ENCODE peak calls at places on chromosome 9, in seven cellular contexts. One of them, this sample, is unnamed.

GRCh38 chr9:120971938-120972337 is 45.3 kb upstream of the TRAF1 start:
- DNase-seq in H1: no peak
- DNase-seq in K562: no peak
- DNase-seq in IMR-90: no peak
- DNase-seq in A549: no peak
- DNase-seq in SK-N-SH: no peak
- DNase-seq in GM12878: no peak
- DNase-seq in this sample: no peak

GRCh38 chr9:101480386-101480785 is 44.8 kb upstream of the ALDOB start:
- DNase-seq in H1: no peak
- DNase-seq in K562: no peak
- DNase-seq in IMR-90: no peak
- DNase-seq in A549: no peak
- DNase-seq in SK-N-SH: no peak
- DNase-seq in GM12878: no peak
- DNase-seq in this sample: no peak

GRCh38 chr9:108419379-108419778 is 436.4 kb downstream of the ACTL7B start:
- DNase-seq in H1: no peak
- DNase-seq in K562: no peak
- DNase-seq in IMR-90: no peak
- DNase-seq in A549: no peak
- DNase-seq in SK-N-SH: no peak
- DNase-seq in GM12878: no peak
- DNase-seq in this sample: no peak

GRCh38 chr9:86353591-86354047 is 591 bp downstream of the TUT7 start:
- DNase-seq in H1: no peak
- DNase-seq in K562: no peak
- DNase-seq in IMR-90: no peak
- DNase-seq in A549: peak; percentile 33
- DNase-seq in SK-N-SH: no peak
- DNase-seq in GM12878: no peak
- DNase-seq in this sample: peak; percentile 10

GRCh38 chr9:93587651-93588347 is 11.4 kb downstream of the PHF2 start:
- DNase-seq in H1: no peak
- DNase-seq in K562: no peak
- DNase-seq in IMR-90: no peak
- DNase-seq in A549: no peak
- DNase-seq in SK-N-SH: peak; percentile 55
- DNase-seq in GM12878: no peak
- DNase-seq in this sample: no peak

GRCh38 chr9:105901514-105902109 is 207.3 kb downstream of the TMEM38B start:
- DNase-seq in H1: peak; percentile 70
- DNase-seq in K562: peak; percentile 60
- DNase-seq in IMR-90: peak; percentile 3
- DNase-seq in A549: peak; percentile 54
- DNase-seq in SK-N-SH: peak; percentile 84
- DNase-seq in GM12878: no peak
- DNase-seq in this sample: peak; percentile 25

GRCh38 chr9:114677418-114677817 is 4.6 kb downstream of the TEX48 start:
- DNase-seq in H1: no peak
- DNase-seq in K562: no peak
- DNase-seq in IMR-90: peak; percentile 100
- DNase-seq in A549: peak; percentile 93
- DNase-seq in SK-N-SH: no peak
- DNase-seq in GM12878: no peak
- DNase-seq in this sample: peak; percentile 41

GRCh38 chr9:99907208-99907532 is 716 bp downstream of the STX17 start:
- DNase-seq in H1: no peak
- DNase-seq in K562: no peak
- DNase-seq in IMR-90: no peak
- DNase-seq in A549: no peak
- DNase-seq in SK-N-SH: no peak
- DNase-seq in GM12878: no peak
- DNase-seq in this sample: no peak

GRCh38 chr9:124660341-124660801 is 110.7 kb downstream of the NR6A1 start:
- DNase-seq in H1: no peak
- DNase-seq in K562: no peak
- DNase-seq in IMR-90: peak; percentile 61
- DNase-seq in A549: no peak
- DNase-seq in SK-N-SH: peak; percentile 22
- DNase-seq in GM12878: peak; percentile 60
- DNase-seq in this sample: peak; percentile 36

GRCh38 chr9:133004091-133005072 is 25.9 kb downstream of the GFI1B start:
- DNase-seq in H1: no peak
- DNase-seq in K562: peak; percentile 91
- DNase-seq in IMR-90: no peak
- DNase-seq in A549: no peak
- DNase-seq in SK-N-SH: peak; percentile 20
- DNase-seq in GM12878: no peak
- DNase-seq in this sample: no peak

GRCh38 chr9:15622596-15622995 is 69.8 kb downstream of the CCDC171 start:
- DNase-seq in H1: no peak
- DNase-seq in K562: no peak
- DNase-seq in IMR-90: peak; percentile 46
- DNase-seq in A549: no peak
- DNase-seq in SK-N-SH: no peak
- DNase-seq in GM12878: no peak
- DNase-seq in this sample: no peak

DNA sequence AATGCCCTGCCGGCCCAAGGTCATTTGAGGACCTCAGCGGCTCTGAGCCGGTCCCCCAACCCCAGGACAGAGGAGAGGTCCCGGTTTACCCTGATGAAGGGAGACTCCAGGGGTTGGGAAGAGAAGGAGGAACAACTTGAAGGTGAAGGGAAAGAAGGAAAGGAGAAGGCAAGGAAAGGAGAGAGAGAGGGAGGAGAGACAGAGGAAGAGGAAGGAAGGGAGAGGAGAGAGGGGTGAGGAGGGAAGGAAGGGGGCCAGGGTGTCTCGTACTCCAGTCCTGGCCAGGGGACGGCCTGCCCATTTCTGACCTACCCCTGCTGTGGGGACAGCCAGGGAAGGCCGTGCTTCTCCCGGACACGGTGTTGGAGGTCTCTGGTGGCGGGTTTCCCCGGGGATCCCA is 1.9 kb downstream of the PRRX2 start:
- DNase-seq in H1: no peak
- DNase-seq in K562: no peak
- DNase-seq in IMR-90: no peak
- DNase-seq in A549: no peak
- DNase-seq in SK-N-SH: no peak
- DNase-seq in GM12878: no peak
- DNase-seq in this sample: no peak
- H3K27ac ChIP-seq in H1: no peak overlapping the region
- H3K27ac ChIP-seq in K562: no peak overlapping the region
- H3K27ac ChIP-seq in IMR-90: peak overlapping the region; percentile 75
- H3K27ac ChIP-seq in A549: no peak overlapping the region
- H3K27ac ChIP-seq in SK-N-SH: no peak overlapping the region
- H3K27ac ChIP-seq in GM12878: no peak overlapping the region
- H3K27ac ChIP-seq in this sample: no peak overlapping the region

DNA sequence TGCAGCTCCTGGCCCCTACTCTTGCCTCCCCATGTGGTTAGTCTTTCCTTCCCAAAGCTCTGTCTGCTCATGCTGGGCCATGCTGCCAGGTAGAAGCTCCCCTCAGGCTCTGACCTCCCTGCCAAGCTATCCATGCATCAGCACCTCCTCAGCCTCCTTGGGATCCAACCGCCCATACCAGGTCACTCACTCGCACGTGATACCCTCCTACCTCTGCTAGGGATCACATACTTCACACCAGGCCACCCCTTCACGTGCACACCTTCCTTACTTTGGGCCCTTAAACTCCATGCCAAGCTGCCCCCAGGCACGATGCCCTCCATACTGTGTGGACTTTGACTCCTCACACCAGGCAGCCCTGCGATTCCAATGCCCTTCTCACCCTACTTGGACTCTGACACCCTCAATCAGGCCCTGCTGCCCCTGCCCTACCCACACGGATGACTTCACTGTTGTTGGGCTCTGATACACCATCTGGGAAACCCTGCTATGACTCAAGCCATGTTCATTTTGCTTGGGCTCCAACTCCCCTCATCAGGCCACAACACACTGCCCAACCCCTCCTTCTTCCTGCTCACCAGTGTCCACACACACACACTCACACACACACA is 34.1 kb downstream of the ZNF483 start:
- DNase-seq in H1: peak; percentile 40
- DNase-seq in K562: no peak
- DNase-seq in IMR-90: peak; percentile 69
- DNase-seq in A549: no peak
- DNase-seq in SK-N-SH: no peak
- DNase-seq in GM12878: no peak
- DNase-seq in this sample: no peak
- TF ChIP-seq USF2 in H1: no peak
- TF ChIP-seq USF2 in K562: no peak
- TF ChIP-seq USF2 in IMR-90: no peak
- TF ChIP-seq USF2 in A549: no peak
- TF ChIP-seq USF2 in SK-N-SH: no peak
- TF ChIP-seq USF2 in GM12878: no peak
- TF ChIP-seq USF2 in this sample: no peak

GRCh38 chr9:68416891-68417570 is 60.6 kb downstream of the PGM5 start:
- DNase-seq in H1: no peak
- DNase-seq in K562: peak; percentile 6
- DNase-seq in IMR-90: no peak
- DNase-seq in A549: no peak
- DNase-seq in SK-N-SH: no peak
- DNase-seq in GM12878: no peak
- DNase-seq in this sample: no peak

GRCh38 chr9:68418259-68418845 is 61.9 kb downstream of the PGM5 start:
- DNase-seq in H1: no peak
- DNase-seq in K562: no peak
- DNase-seq in IMR-90: no peak
- DNase-seq in A549: no peak
- DNase-seq in SK-N-SH: no peak
- DNase-seq in GM12878: no peak
- DNase-seq in this sample: no peak

GRCh38 chr9:68417762-68418161 is 61.4 kb downstream of the PGM5 start:
- DNase-seq in H1: no peak
- DNase-seq in K562: no peak
- DNase-seq in IMR-90: no peak
- DNase-seq in A549: no peak
- DNase-seq in SK-N-SH: no peak
- DNase-seq in GM12878: no peak
- DNase-seq in this sample: no peak
- H3K27ac ChIP-seq in H1: no peak overlapping the region
- H3K27ac ChIP-seq in K562: no peak overlapping the region
- H3K27ac ChIP-seq in IMR-90: no peak overlapping the region
- H3K27ac ChIP-seq in A549: no peak overlapping the region
- H3K27ac ChIP-seq in SK-N-SH: no peak overlapping the region
- H3K27ac ChIP-seq in GM12878: no peak overlapping the region
- H3K27ac ChIP-seq in this sample: no peak overlapping the region

DNA sequence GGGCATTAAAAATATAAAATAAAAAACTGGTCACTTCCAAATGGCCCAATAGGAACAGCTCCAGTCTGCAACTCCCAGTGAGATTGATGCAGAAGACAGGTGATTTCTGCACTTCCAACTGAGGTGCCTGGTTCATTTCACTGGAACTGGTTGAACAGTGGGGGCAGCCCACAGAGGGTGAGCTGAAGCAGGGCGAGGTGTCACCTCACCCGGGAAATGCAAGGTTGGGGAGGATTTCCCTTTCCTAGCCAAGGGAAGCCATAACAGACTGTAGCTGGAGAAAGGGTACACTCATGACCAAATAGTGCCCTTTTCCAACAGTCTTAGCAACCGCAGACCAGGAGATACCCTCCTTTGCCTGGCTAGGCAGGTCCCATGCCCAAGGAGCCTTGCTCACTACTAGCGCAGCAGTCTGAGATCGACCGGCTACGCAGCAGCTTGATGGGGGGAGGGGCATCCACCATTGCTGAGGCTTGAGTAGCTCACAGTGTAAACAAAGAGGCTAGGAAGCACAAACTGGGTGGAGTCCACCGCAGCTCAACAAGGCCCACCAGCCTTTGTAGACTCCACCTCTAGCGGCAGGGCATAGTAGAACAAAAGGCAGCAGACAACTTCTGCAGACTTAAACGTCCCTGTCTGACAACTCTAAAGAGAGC is 12.7 kb downstream of the RLN1 start:
- DNase-seq in H1: peak; percentile 64
- DNase-seq in K562: no peak
- DNase-seq in IMR-90: peak; percentile 2
- DNase-seq in A549: no peak
- DNase-seq in SK-N-SH: no peak
- DNase-seq in GM12878: no peak
- DNase-seq in this sample: peak; percentile 1
- TF ChIP-seq USF2 in H1: no peak
- TF ChIP-seq USF2 in K562: no peak
- TF ChIP-seq USF2 in IMR-90: no peak
- TF ChIP-seq USF2 in A549: no peak
- TF ChIP-seq USF2 in SK-N-SH: no peak
- TF ChIP-seq USF2 in GM12878: no peak
- TF ChIP-seq USF2 in this sample: no peak

GRCh38 chr9:134423757-134424156 is 97.5 kb downstream of the RXRA start:
- DNase-seq in H1: no peak
- DNase-seq in K562: no peak
- DNase-seq in IMR-90: no peak
- DNase-seq in A549: no peak
- DNase-seq in SK-N-SH: no peak
- DNase-seq in GM12878: no peak
- DNase-seq in this sample: no peak
- H3K27ac ChIP-seq in H1: no peak overlapping the region
- H3K27ac ChIP-seq in K562: no peak overlapping the region
- H3K27ac ChIP-seq in IMR-90: no peak overlapping the region
- H3K27ac ChIP-seq in A549: no peak overlapping the region
- H3K27ac ChIP-seq in SK-N-SH: no peak overlapping the region
- H3K27ac ChIP-seq in GM12878: no peak overlapping the region
- H3K27ac ChIP-seq in this sample: no peak overlapping the region

This sample was measured in HepG2.